ENCODE peak calls at places on chromosomes 5 and 9, in five cellular contexts. One of them, this sample, is unnamed.

GRCh38 chr5:54829102-54829501 is 156.3 kb downstream of the ESM1 start:
- DNase-seq in WERI-Rb-1: no peak
- DNase-seq in astrocyte: no peak
- DNase-seq in adrenal gland: no peak
- DNase-seq in ovary: no peak
- DNase-seq in this sample: no peak

GRCh38 chr9:95494416-95495371 is 22.1 kb downstream of the PTCH1 start:
- DNase-seq in WERI-Rb-1: peak
- DNase-seq in astrocyte: peak
- DNase-seq in adrenal gland: peak
- DNase-seq in ovary: no peak
- DNase-seq in this sample: no peak

GRCh38 chr9:133377721-133378216 is 1.6 kb downstream of the STKLD1 start:
- DNase-seq in WERI-Rb-1: peak
- DNase-seq in astrocyte: no peak
- DNase-seq in adrenal gland: no peak
- DNase-seq in ovary: no peak
- DNase-seq in this sample: peak

GRCh38 chr5:67746103-67746502 is 469.5 kb upstream of the PIK3R1 start:
- DNase-seq in WERI-Rb-1: no peak
- DNase-seq in astrocyte: no peak
- DNase-seq in adrenal gland: no peak
- DNase-seq in ovary: no peak
- DNase-seq in this sample: no peak

GRCh38 chr9:136352682-136353081 is 10.9 kb downstream of the DNLZ start:
- DNase-seq in WERI-Rb-1: no peak
- DNase-seq in astrocyte: no peak
- DNase-seq in adrenal gland: no peak
- DNase-seq in ovary: no peak
- DNase-seq in this sample: no peak

GRCh38 chr5:150066901-150067396 is 19.4 kb downstream of the CSF1R start:
- DNase-seq in WERI-Rb-1: no peak
- DNase-seq in astrocyte: peak
- DNase-seq in adrenal gland: no peak
- DNase-seq in ovary: no peak
- DNase-seq in this sample: peak

GRCh38 chr9:4290427-4290837 is 9.4 kb downstream of the GLIS3 start:
- DNase-seq in WERI-Rb-1: no peak
- DNase-seq in astrocyte: no peak
- DNase-seq in adrenal gland: no peak
- DNase-seq in ovary: no peak
- DNase-seq in this sample: no peak

GRCh38 chr9:130443840-130444492 is 795 bp upstream of the ASS1 start:
- DNase-seq in WERI-Rb-1: no peak
- DNase-seq in astrocyte: no peak
- DNase-seq in adrenal gland: peak
- DNase-seq in ovary: peak
- DNase-seq in this sample: no peak

GRCh38 chr9:79185866-79186265 is 385.9 kb upstream of the TLE4 start:
- DNase-seq in WERI-Rb-1: no peak
- DNase-seq in astrocyte: peak
- DNase-seq in adrenal gland: no peak
- DNase-seq in ovary: no peak
- DNase-seq in this sample: peak

GRCh38 chr9:2849943-2850342 is 6.0 kb upstream of the PUM3 start:
- DNase-seq in WERI-Rb-1: no peak
- DNase-seq in astrocyte: no peak
- DNase-seq in adrenal gland: no peak
- DNase-seq in ovary: no peak
- DNase-seq in this sample: no peak

GRCh38 chr9:27351438-27351837 is 54.5 kb upstream of the EQTN start:
- DNase-seq in WERI-Rb-1: no peak
- DNase-seq in astrocyte: no peak
- DNase-seq in adrenal gland: peak
- DNase-seq in ovary: peak
- DNase-seq in this sample: no peak

GRCh38 chr5:8522635-8523034 is 653.7 kb downstream of the MTRR start:
- DNase-seq in WERI-Rb-1: no peak
- DNase-seq in astrocyte: no peak
- DNase-seq in adrenal gland: no peak
- DNase-seq in ovary: no peak
- DNase-seq in this sample: no peak
- TF ChIP-seq CTCF in WERI-Rb-1: no peak
- TF ChIP-seq CTCF in astrocyte: no peak
- TF ChIP-seq CTCF in adrenal gland: no peak
- TF ChIP-seq CTCF in ovary: no peak
- TF ChIP-seq CTCF in this sample: no peak

DNA sequence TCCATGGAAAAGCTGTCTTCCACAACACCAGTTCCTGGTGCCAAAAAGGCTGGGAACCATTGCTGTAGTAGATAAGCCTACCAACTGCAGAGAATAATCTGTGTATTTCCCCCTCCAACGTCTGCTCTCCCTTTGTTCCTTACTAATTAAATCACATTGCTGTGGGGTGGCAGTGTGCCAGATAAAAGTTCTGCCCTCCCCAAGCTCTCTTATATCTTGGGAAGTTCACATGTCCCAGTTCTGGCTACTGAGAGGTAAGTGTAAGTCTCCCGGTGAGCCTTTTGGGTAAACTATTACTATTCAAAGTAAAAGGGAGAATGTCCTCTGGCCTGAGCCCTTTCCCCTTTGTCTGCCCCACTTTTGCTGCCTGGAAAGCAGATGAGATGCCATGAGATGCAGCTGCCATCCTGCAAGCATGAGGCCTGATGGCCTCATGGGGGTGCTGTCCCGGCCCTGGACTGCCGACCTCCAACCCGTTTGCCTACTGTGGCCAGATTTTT is 14.7 kb downstream of the ENC1 start:
- DNase-seq in WERI-Rb-1: peak
- DNase-seq in astrocyte: peak
- DNase-seq in adrenal gland: no peak
- DNase-seq in ovary: no peak
- DNase-seq in this sample: no peak
- TF ChIP-seq CTCF in WERI-Rb-1: peak
- TF ChIP-seq CTCF in astrocyte: peak
- TF ChIP-seq CTCF in adrenal gland: no peak
- TF ChIP-seq CTCF in ovary: no peak
- TF ChIP-seq CTCF in this sample: peak

DNA sequence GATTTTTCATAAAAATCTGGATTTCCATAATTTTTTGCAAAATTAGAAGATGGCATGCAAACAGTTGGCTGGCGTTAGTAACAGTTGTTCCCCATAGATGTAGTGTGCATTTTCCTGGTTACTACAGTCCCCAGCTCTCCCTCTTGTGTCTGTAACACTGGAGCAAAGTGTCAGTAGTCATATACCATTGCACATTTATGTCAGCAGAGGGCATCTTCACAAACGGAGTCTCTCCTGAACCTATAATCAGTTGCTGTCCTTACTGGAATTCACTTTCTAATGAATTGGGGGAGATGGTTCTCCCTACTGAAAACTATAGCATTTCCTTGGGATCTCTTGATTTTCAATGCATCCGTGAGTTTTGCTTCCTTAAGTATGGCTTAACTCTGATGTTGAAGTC is 44.7 kb upstream of the DMAC1 start:
- DNase-seq in WERI-Rb-1: peak
- DNase-seq in astrocyte: no peak
- DNase-seq in adrenal gland: no peak
- DNase-seq in ovary: no peak
- DNase-seq in this sample: no peak
- TF ChIP-seq CTCF in WERI-Rb-1: peak
- TF ChIP-seq CTCF in astrocyte: peak
- TF ChIP-seq CTCF in adrenal gland: peak
- TF ChIP-seq CTCF in ovary: no peak
- TF ChIP-seq CTCF in this sample: peak

DNA sequence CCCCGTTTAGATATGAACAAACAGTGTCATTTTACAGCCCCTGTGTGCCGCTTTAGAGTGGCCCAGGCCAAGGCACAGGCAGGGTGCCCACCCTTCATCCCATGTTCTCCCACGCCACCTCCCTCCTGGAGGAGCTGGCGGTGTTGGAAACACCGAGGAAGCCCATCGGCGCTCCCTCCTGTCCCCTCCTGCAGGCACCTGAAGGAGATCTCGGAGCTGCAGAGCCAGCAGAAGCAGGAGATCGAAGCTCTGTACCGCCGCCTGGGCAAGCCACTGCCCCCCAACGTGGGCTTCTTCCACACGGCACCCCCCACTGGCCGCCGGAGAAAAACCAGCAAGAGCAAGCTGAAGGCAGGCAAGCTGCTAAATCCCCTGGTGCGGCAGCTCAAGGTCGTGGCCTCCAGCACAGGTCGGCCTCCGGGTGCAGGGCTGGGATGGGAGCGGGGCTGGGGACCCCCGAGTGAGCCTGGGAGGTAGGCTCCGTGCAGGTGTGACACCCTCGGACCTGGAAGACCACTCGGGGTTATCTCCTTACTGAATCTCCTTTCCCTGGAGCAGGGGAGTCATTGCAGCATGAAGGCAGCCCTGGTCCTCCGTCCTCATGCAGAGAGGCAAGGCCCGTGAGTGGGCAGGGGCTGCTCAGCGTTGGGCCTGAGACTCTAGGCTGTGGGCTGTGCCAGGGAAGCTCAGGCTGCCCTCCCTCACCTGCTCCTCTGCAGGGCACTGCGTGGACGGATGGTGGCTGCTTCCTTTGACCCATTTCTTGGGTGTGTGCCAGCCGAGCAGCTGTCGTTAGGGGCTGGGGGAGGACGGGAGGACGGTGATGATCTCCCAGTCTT is 113.9 kb downstream of the WNK2 start:
- DNase-seq in WERI-Rb-1: peak
- DNase-seq in astrocyte: no peak
- DNase-seq in adrenal gland: no peak
- DNase-seq in ovary: no peak
- DNase-seq in this sample: no peak
- TF ChIP-seq CTCF in WERI-Rb-1: peak
- TF ChIP-seq CTCF in astrocyte: no peak
- TF ChIP-seq CTCF in adrenal gland: no peak
- TF ChIP-seq CTCF in ovary: no peak
- TF ChIP-seq CTCF in this sample: no peak

GRCh38 chr5:139435676-139436075 is 3.6 kb downstream of the DNAJC18 start:
- DNase-seq in WERI-Rb-1: no peak
- DNase-seq in astrocyte: no peak
- DNase-seq in adrenal gland: no peak
- DNase-seq in ovary: no peak
- DNase-seq in this sample: no peak

GRCh38 chr5:139438707-139439012 is 665 bp downstream of the DNAJC18 start:
- DNase-seq in WERI-Rb-1: no peak
- DNase-seq in astrocyte: no peak
- DNase-seq in adrenal gland: no peak
- DNase-seq in ovary: no peak
- DNase-seq in this sample: no peak

GRCh38 chr5:139443766-139444473 is 4.6 kb upstream of the DNAJC18 start:
- DNase-seq in WERI-Rb-1: no peak
- DNase-seq in astrocyte: peak
- DNase-seq in adrenal gland: no peak
- DNase-seq in ovary: no peak
- DNase-seq in this sample: peak

DNA sequence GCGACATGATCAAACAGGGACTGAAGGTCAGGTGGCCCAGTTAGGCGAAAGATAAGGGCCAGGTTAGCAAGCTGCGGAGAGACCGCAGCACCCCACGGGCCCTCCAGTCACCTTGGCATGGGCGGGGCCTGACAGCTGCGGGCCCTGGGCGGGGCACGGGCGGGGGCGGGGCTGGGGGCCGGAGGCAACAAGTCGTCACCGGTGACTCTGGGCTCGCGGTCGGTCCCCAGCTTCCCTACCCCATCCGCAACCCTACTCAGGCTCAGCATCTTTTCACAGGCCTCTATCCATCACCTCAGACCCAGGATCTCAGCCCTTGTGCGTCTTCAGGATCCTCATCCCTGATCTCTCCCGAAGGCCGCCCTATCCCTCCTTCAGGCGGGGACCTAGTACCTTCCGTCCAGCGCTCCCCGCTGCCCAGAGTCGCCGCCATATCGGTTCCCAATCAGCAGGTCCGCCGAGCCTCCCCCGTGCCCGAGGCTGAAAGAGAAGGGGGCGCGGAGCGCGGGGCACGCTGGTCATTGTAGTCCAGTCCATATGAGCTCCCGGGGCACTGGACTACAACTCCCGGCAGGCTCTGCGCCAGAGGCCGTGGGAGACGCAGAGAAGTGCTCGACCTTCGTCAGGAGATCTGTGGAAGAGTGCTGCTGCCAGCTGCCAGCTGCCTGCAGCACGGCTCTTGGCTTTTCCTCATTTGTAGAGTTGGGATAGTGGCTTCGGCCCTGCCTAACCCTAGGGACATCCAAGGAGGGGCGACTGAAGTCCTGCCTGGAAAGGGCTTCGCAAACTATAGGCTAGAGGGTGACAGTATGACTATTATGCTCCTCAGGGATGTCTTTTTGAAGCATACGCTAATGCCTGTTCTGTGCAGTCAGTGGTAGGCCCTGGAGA is at the start of gene DNAJC18:
- DNase-seq in WERI-Rb-1: peak
- DNase-seq in astrocyte: peak
- DNase-seq in adrenal gland: peak
- DNase-seq in ovary: peak
- DNase-seq in this sample: peak
- TF ChIP-seq CTCF in WERI-Rb-1: no peak
- TF ChIP-seq CTCF in astrocyte: no peak
- TF ChIP-seq CTCF in adrenal gland: no peak
- TF ChIP-seq CTCF in ovary: no peak
- TF ChIP-seq CTCF in this sample: no peak

GRCh38 chr5:98769006-98769255 is 4.5 kb upstream of the RGMB start:
- DNase-seq in WERI-Rb-1: peak
- DNase-seq in astrocyte: no peak
- DNase-seq in adrenal gland: no peak
- DNase-seq in ovary: peak
- DNase-seq in this sample: no peak
- TF ChIP-seq CTCF in WERI-Rb-1: peak
- TF ChIP-seq CTCF in astrocyte: peak
- TF ChIP-seq CTCF in adrenal gland: peak
- TF ChIP-seq CTCF in ovary: peak
- TF ChIP-seq CTCF in this sample: peak